ENCODE peak calls at places on chromosomes 16 and 17, in seven cellular contexts. O, M, K, T, E, Z and I are unnamed samples.
A peak's percentile ranks its signal among the peaks of the same experiment; 100 is the strongest.

GRCh38 chr17:76014100-76014924 is 12.8 kb downstream of the EVPL start:
- DNase-seq in K (peak; percentile 88), E (peak; percentile 72), O (peak; percentile 92), T (peak; percentile 50), Z (peak; percentile 48), M (peak; percentile 33), I (peak; percentile 48)

GRCh38 chr16:24998201-24998600 is 17.0 kb downstream of the ARHGAP17 start:
- DNase-seq in K (no peak), T (no peak), O (no peak), E (no peak), Z (no peak), M (no peak), I (no peak)

GRCh38 chr16:11740567-11740966 is 2.1 kb downstream of the TXNDC11 start:
- DNase-seq in T (no peak), O (no peak), Z (no peak), M (no peak), E (no peak), K (no peak), I (no peak)

GRCh38 chr17:55344514-55344997 is 77.1 kb downstream of the MMD start:
- DNase-seq in K (no peak), O (no peak), Z (no peak), T (no peak), E (no peak), M (no peak), I (no peak)

GRCh38 chr17:76467366-76467765 is at the start of gene AANAT:
- DNase-seq in K (no peak), M (no peak), O (peak; percentile 20), E (no peak), T (no peak), Z (no peak), I (no peak)

GRCh38 chr17:38464251-38464722 is 36.0 kb downstream of the ARHGAP23 start:
- DNase-seq in M (peak; percentile 62), E (no peak), O (no peak), T (no peak), Z (no peak), K (no peak), I (peak; percentile 68)

GRCh38 chr17:65297384-65297783 is 160.2 kb downstream of the RGS9 start:
- DNase-seq in M (no peak), O (no peak), Z (peak; percentile 40), T (no peak), E (no peak), K (no peak), I (no peak)

GRCh38 chr16:23699100-23699499 is 13.9 kb downstream of the ERN2 start:
- DNase-seq in T (peak; percentile 5), M (no peak), O (no peak), Z (peak; percentile 73), K (no peak), E (peak; percentile 63), I (no peak)

GRCh38 chr16:87583453-87584131 is 18.7 kb upstream of the JPH3 start:
- DNase-seq in T (no peak), O (no peak), K (no peak), M (no peak), E (no peak), Z (no peak), I (no peak)

GRCh38 chr16:363110-364090 is 6.9 kb downstream of the MRPL28 start:
- DNase-seq in Z (no peak), T (no peak), K (no peak), M (no peak), E (no peak), O (no peak), I (no peak)

GRCh38 chr16:2228161-2228824 is 4.9 kb downstream of the E4F1 start:
- DNase-seq in T (no peak), M (no peak), E (no peak), O (no peak), Z (no peak), K (no peak), I (no peak)

GRCh38 chr17:60390223-60390622 is 1.7 kb downstream of the USP32 start:
- DNase-seq in O (no peak), M (no peak), Z (peak; percentile 68), T (no peak), K (peak; percentile 53), E (peak; percentile 57), I (no peak)

GRCh38 chr16:28880955-28881354 is 2.7 kb downstream of the ATP2A1 start:
- DNase-seq in M (no peak), O (no peak), E (no peak), Z (no peak), K (no peak), T (no peak), I (no peak)

GRCh38 chr16:24850289-24850931 is 4.6 kb downstream of the SLC5A11 start:
- DNase-seq in T (no peak), O (no peak), E (peak; percentile 79), K (no peak), Z (no peak), M (no peak), I (no peak)

GRCh38 chr16:27685802-27686201 is 135.9 kb downstream of the KATNIP start:
- DNase-seq in Z (no peak), E (peak; percentile 1), K (no peak), O (no peak), M (no peak), T (no peak), I (no peak)

GRCh38 chr17:79089720-79090502 is 15.3 kb downstream of the ENGASE start:
- DNase-seq in E (no peak), Z (no peak), M (no peak), T (no peak), K (no peak), O (no peak), I (no peak)

GRCh38 chr17:79852748-79853147 is 13.5 kb upstream of the CBX4 start:
- DNase-seq in M (no peak), T (no peak), Z (peak; percentile 61), E (peak; percentile 72), K (peak; percentile 57), O (no peak), I (no peak)

GRCh38 chr16:80113876-80114574 is 426.8 kb upstream of the DYNLRB2 start:
- DNase-seq in E (no peak), Z (no peak), O (no peak), M (peak; percentile 32), K (no peak), T (no peak), I (no peak)

GRCh38 chr16:49492090-49492801 is 118.6 kb downstream of the C16orf78 start:
- DNase-seq in T (no peak), M (no peak), O (peak; percentile 50), K (peak; percentile 31), Z (no peak), E (peak; percentile 40), I (peak; percentile 32)

GRCh38 chr17:70048020-70048419 is 27.0 kb upstream of the KCNJ16 start:
- DNase-seq in Z (no peak), E (no peak), T (no peak), O (no peak), M (no peak), K (no peak), I (no peak)